ENCODE peak calls at places on chromosomes 1 and 21, in four cellular contexts. E, K, Y and R are unnamed samples.

GRCh38 chr21:34615487-34615814 is 538 bp upstream of the RCAN1 start:
- DNase-seq in E (no peak), Y (no peak), K (no peak), R (no peak)

GRCh38 chr21:36134820-36135390 is at the start of gene CBR3:
- DNase-seq in K (peak), E (peak), Y (no peak), R (peak)

GRCh38 chr1:151570819-151571218 is 30.7 kb downstream of the TUFT1 start:
- DNase-seq in K (no peak), Y (no peak), E (no peak), R (no peak)

GRCh38 chr21:29332461-29333354 is 34.0 kb downstream of the BACH1 start:
- DNase-seq in E (no peak), Y (no peak), K (peak), R (no peak)

GRCh38 chr1:13828454-13829151 is 128.6 kb downstream of the PRDM2 start:
- DNase-seq in E (peak), Y (peak), K (peak), R (no peak)

GRCh38 chr1:10814954-10815862 is 18.8 kb upstream of the CASZ1 start:
- DNase-seq in Y (no peak), K (no peak), E (no peak), R (no peak)

GRCh38 chr1:62778208-62778607 is 5.7 kb upstream of the ATG4C start:
- DNase-seq in E (no peak), K (no peak), Y (peak), R (no peak)

GRCh38 chr1:100187912-100188311 is 9.9 kb upstream of the LRRC39 start:
- DNase-seq in E (no peak), K (peak), Y (no peak), R (peak)

GRCh38 chr1:36906555-36906954 is 127.8 kb downstream of the GRIK3 start:
- DNase-seq in Y (no peak), E (no peak), K (no peak), R (no peak)

GRCh38 chr1:187045371-187045770 is 216.6 kb downstream of the PLA2G4A start:
- DNase-seq in Y (no peak), K (no peak), E (no peak), R (no peak)

GRCh38 chr1:25442178-25442577 is 11.5 kb downstream of the MACO1 start:
- DNase-seq in E (no peak), Y (no peak), K (no peak), R (no peak)

GRCh38 chr21:42636535-42636914 is 16.9 kb upstream of the PDE9A start:
- DNase-seq in Y (no peak), K (peak), E (no peak), R (peak)

GRCh38 chr1:22341791-22342605 is 109.7 kb upstream of the ZBTB40 start:
- DNase-seq in Y (peak), K (peak), E (no peak), R (no peak)

GRCh38 chr1:167454929-167455785 is 63.2 kb downstream of the CD247 start:
- DNase-seq in E (peak), K (peak), Y (peak), R (peak)

GRCh38 chr1:24867064-24867870 is 62.8 kb downstream of the RUNX3 start:
- DNase-seq in Y (no peak), K (no peak), E (no peak), R (no peak)

GRCh38 chr1:222043444-222044292 is 301.8 kb upstream of the DUSP10 start:
- DNase-seq in Y (no peak), K (peak), E (no peak), R (no peak)

GRCh38 chr1:224700915-224701531 is 84.9 kb downstream of the CNIH3 start:
- DNase-seq in Y (peak), K (peak), E (no peak), R (peak)

GRCh38 chr1:93839307-93839706 is 39.7 kb downstream of the DNTTIP2 start:
- DNase-seq in Y (no peak), K (peak), E (no peak), R (peak)

GRCh38 chr1:68464891-68465290 is 15.1 kb upstream of the RPE65 start:
- DNase-seq in E (no peak), K (no peak), Y (no peak), R (no peak)